ENCODE peak calls at places on chromosome 5, in four cellular contexts. One of them, this sample, is unnamed.

GRCh38 chr5:76125888-76126287 is 42.7 kb downstream of the SV2C start:
- DNase-seq in mammary epithelial cell: no peak
- DNase-seq in endodermal cell: no peak
- DNase-seq in neural crest cell: no peak
- DNase-seq in this sample: no peak

GRCh38 chr5:140570058-140570457 is 5.4 kb downstream of the SLC35A4 start:
- DNase-seq in neural crest cell: no peak
- DNase-seq in endodermal cell: no peak
- DNase-seq in mammary epithelial cell: no peak
- DNase-seq in this sample: no peak

GRCh38 chr5:141475625-141476131 is at the start of gene PCDHGC3:
- DNase-seq in mammary epithelial cell: peak
- DNase-seq in endodermal cell: peak
- DNase-seq in neural crest cell: peak
- DNase-seq in this sample: peak

GRCh38 chr5:6398570-6399230 is 20.4 kb upstream of the MED10 start:
- DNase-seq in neural crest cell: no peak
- DNase-seq in mammary epithelial cell: no peak
- DNase-seq in endodermal cell: peak
- DNase-seq in this sample: no peak

GRCh38 chr5:165187815-165188214 is 1682.4 kb downstream of the MAT2B start:
- DNase-seq in neural crest cell: no peak
- DNase-seq in mammary epithelial cell: no peak
- DNase-seq in endodermal cell: no peak
- DNase-seq in this sample: no peak

GRCh38 chr5:24389968-24390367 is 254.8 kb downstream of the CDH10 start:
- DNase-seq in mammary epithelial cell: no peak
- DNase-seq in endodermal cell: no peak
- DNase-seq in neural crest cell: no peak
- DNase-seq in this sample: no peak

GRCh38 chr5:96816430-96816939 is 8.7 kb upstream of the ERAP1 start:
- DNase-seq in mammary epithelial cell: no peak
- DNase-seq in endodermal cell: no peak
- DNase-seq in neural crest cell: no peak
- DNase-seq in this sample: no peak

GRCh38 chr5:145450286-145450969 is 384.7 kb downstream of the PRELID2 start:
- DNase-seq in neural crest cell: no peak
- DNase-seq in endodermal cell: no peak
- DNase-seq in mammary epithelial cell: no peak
- DNase-seq in this sample: no peak

GRCh38 chr5:116418016-116418415 is 156.6 kb downstream of the SEMA6A start:
- DNase-seq in endodermal cell: no peak
- DNase-seq in neural crest cell: no peak
- DNase-seq in mammary epithelial cell: no peak
- DNase-seq in this sample: no peak

GRCh38 chr5:91058575-91058974 is 324.5 kb downstream of the ARRDC3 start:
- DNase-seq in neural crest cell: no peak
- DNase-seq in mammary epithelial cell: peak
- DNase-seq in endodermal cell: no peak
- DNase-seq in this sample: no peak

GRCh38 chr5:36378551-36378950 is 76.8 kb upstream of the RANBP3L start:
- DNase-seq in endodermal cell: no peak
- DNase-seq in neural crest cell: no peak
- DNase-seq in mammary epithelial cell: peak
- DNase-seq in this sample: no peak

GRCh38 chr5:120599576-120599975 is 135.5 kb downstream of the PRR16 start:
- DNase-seq in mammary epithelial cell: peak
- DNase-seq in neural crest cell: no peak
- DNase-seq in endodermal cell: no peak
- DNase-seq in this sample: peak

DNA sequence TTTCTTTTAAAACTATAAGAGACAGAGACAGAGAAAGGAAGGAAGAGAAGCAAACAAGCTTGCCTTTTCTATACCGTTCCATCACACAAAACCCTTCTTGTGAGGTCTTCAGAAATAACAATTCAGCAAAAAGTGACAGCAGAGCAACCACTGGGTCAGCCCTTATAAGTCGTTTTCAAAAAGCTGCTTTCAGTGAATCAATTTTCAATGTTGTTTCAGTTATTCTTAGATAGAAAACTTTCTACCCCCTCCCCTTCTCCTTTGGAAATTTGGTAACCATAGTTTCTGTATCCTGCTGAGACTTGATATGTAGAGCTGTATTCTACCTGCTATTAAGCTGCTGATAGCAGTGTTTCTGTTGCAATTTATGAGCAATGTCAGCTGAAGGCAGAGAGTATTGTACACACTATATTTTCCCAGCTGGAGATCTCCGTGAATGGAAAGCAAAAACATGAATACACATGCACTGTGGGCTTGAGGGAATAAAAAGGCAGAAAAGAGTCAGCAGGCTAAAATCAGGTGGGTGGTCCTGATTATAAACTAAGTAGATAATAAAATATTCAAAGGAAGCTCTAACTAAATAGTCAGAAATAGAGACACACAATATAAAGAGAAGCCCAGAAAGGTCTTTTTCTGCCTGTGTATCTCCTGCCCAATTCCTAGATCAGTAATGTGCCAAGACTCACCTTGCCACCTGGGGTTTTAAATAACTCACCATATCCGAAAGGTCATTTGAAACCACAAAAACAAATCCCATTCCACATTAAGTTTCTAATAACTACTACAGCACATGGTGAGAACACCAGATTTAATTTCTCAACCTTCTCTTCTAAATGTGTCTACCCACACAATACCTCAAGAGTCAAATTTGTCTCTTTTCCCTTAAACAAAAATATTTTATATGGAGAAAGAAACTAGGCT is 75.5 kb downstream of the ZNF608 start:
- DNase-seq in neural crest cell: no peak
- DNase-seq in endodermal cell: no peak
- DNase-seq in mammary epithelial cell: peak
- DNase-seq in this sample: no peak
- TF ChIP-seq CTCF in neural crest cell: no peak
- TF ChIP-seq CTCF in endodermal cell: no peak
- TF ChIP-seq CTCF in mammary epithelial cell: no peak
- TF ChIP-seq CTCF in this sample: no peak

GRCh38 chr5:133370904-133371303 is 241.4 kb downstream of the FSTL4 start:
- DNase-seq in endodermal cell: no peak
- DNase-seq in mammary epithelial cell: no peak
- DNase-seq in neural crest cell: no peak
- DNase-seq in this sample: no peak
- TF ChIP-seq CTCF in endodermal cell: no peak
- TF ChIP-seq CTCF in mammary epithelial cell: no peak
- TF ChIP-seq CTCF in neural crest cell: no peak
- TF ChIP-seq CTCF in this sample: no peak

DNA sequence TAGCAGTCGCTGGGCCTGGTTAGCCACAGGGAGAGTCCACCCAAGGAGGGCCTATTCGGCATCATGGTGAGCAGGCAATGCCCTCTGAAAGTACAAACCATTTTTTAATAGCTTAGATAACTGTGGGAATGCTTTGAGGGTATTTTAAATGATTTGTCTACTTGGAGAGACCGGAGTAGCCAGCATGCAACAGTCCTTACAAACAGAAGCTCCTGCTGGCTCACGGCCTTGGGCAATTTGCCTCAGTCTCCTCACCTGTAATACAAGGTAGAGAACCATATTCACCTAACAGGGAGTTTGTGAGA is 128.8 kb downstream of the COL23A1 start:
- DNase-seq in neural crest cell: no peak
- DNase-seq in mammary epithelial cell: no peak
- DNase-seq in endodermal cell: no peak
- DNase-seq in this sample: no peak
- TF ChIP-seq CTCF in neural crest cell: no peak
- TF ChIP-seq CTCF in mammary epithelial cell: no peak
- TF ChIP-seq CTCF in endodermal cell: no peak
- TF ChIP-seq CTCF in this sample: no peak

GRCh38 chr5:17436345-17436744 is 61.7 kb upstream of the TAF11L2 start:
- DNase-seq in mammary epithelial cell: no peak
- DNase-seq in neural crest cell: no peak
- DNase-seq in endodermal cell: no peak
- DNase-seq in this sample: no peak

GRCh38 chr5:17436766-17437221 is 61.2 kb upstream of the TAF11L2 start:
- DNase-seq in neural crest cell: no peak
- DNase-seq in mammary epithelial cell: no peak
- DNase-seq in endodermal cell: no peak
- DNase-seq in this sample: no peak

GRCh38 chr5:17438027-17438426 is 60.0 kb upstream of the TAF11L2 start:
- DNase-seq in endodermal cell: no peak
- DNase-seq in neural crest cell: no peak
- DNase-seq in mammary epithelial cell: no peak
- DNase-seq in this sample: no peak

GRCh38 chr5:17432571-17432970 is 65.5 kb upstream of the TAF11L2 start:
- DNase-seq in neural crest cell: no peak
- DNase-seq in endodermal cell: no peak
- DNase-seq in mammary epithelial cell: no peak
- DNase-seq in this sample: no peak

DNA sequence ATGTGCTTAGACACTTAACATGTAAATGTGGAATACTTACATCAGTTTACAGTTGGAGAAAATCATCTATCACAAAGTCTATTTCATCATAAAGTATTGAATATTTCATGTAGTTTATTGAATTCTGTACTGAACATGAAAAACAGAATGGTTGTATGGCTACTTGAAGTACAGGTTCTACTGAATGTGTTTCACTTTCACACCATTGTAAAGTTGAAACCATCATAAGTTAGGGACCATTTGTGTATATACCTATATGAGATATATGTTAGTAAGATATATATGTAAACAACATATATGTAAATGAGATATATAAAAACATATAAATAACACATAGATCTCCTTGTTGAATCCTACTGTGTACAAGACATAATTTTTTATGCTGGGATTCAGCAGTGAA is 63.0 kb upstream of the TAF11L2 start:
- DNase-seq in endodermal cell: no peak
- DNase-seq in mammary epithelial cell: no peak
- DNase-seq in neural crest cell: no peak
- DNase-seq in this sample: no peak
- TF ChIP-seq CTCF in endodermal cell: no peak
- TF ChIP-seq CTCF in mammary epithelial cell: no peak
- TF ChIP-seq CTCF in neural crest cell: no peak
- TF ChIP-seq CTCF in this sample: no peak

GRCh38 chr5:159902444-159903121 is 13.7 kb upstream of the ADRA1B start:
- DNase-seq in mammary epithelial cell: peak
- DNase-seq in endodermal cell: no peak
- DNase-seq in neural crest cell: no peak
- DNase-seq in this sample: no peak
- TF ChIP-seq CTCF in mammary epithelial cell: no peak
- TF ChIP-seq CTCF in endodermal cell: no peak
- TF ChIP-seq CTCF in neural crest cell: no peak
- TF ChIP-seq CTCF in this sample: no peak

GRCh38 chr5:149406203-149406978 is 27.3 kb upstream of the IL17B start:
- DNase-seq in endodermal cell: peak
- DNase-seq in neural crest cell: no peak
- DNase-seq in mammary epithelial cell: no peak
- DNase-seq in this sample: peak
- TF ChIP-seq CTCF in endodermal cell: peak
- TF ChIP-seq CTCF in neural crest cell: no peak
- TF ChIP-seq CTCF in mammary epithelial cell: no peak
- TF ChIP-seq CTCF in this sample: peak

This sample was measured in AG09319.